ENCODE peak calls at places on chromosomes 7 and 10, in five cellular contexts. U is body of pancreas, R is A549, J is astrocyte, A is dorsolateral prefrontal cortex. Y is an unnamed sample.

GRCh38 chr7:16564909-16565426 is 38.3 kb downstream of the LRRC72 start:
- DNase-seq in U (peak), R (peak), J (peak), A (no peak), Y (peak)

GRCh38 chr10:905503-905902 is 26.0 kb downstream of the LARP4B start:
- DNase-seq in U (no peak), R (no peak), J (no peak), A (no peak), Y (peak)

GRCh38 chr10:30384791-30385201 is 35.7 kb upstream of the MTPAP start:
- DNase-seq in U (peak), R (peak), J (peak), A (no peak), Y (peak)

GRCh38 chr7:12322287-12322902 is 81.3 kb downstream of the VWDE start:
- DNase-seq in U (no peak), R (peak), J (peak), A (no peak), Y (peak)

GRCh38 chr10:49585387-49585786 is 24.7 kb upstream of the SLC18A3 start:
- DNase-seq in U (no peak), R (no peak), J (no peak), A (no peak), Y (peak)

GRCh38 chr7:37031571-37032257 is 307.4 kb upstream of the AOAH start:
- DNase-seq in U (peak), R (peak), J (peak), A (peak), Y (peak)

GRCh38 chr7:96833701-96834453 is 124.2 kb upstream of the SEM1 start:
- DNase-seq in U (no peak), R (no peak), J (no peak), A (no peak), Y (peak)

GRCh38 chr7:44891791-44892190 is 6.5 kb upstream of the PURB start:
- DNase-seq in U (no peak), R (no peak), J (no peak), A (no peak), Y (no peak)

GRCh38 chr7:73704640-73705550 is 14.6 kb downstream of the STX1A start:
- DNase-seq in U (no peak), R (peak), J (peak), A (no peak), Y (peak)

GRCh38 chr7:118870187-118870586 is 645.7 kb downstream of the ANKRD7 start:
- DNase-seq in U (no peak), R (peak), J (no peak), A (no peak), Y (no peak)

GRCh38 chr7:129875745-129876411 is 76.9 kb downstream of the UBE2H start:
- DNase-seq in U (no peak), R (peak), J (peak), A (no peak), Y (peak)

GRCh38 chr10:126398383-126398743 is 10.1 kb upstream of the ADAM12 start:
- DNase-seq in U (no peak), R (no peak), J (no peak), A (no peak), Y (no peak)

GRCh38 chr7:45624392-45624760 is 50.2 kb downstream of the ADCY1 start:
- DNase-seq in U (no peak), R (no peak), J (no peak), A (no peak), Y (no peak)

GRCh38 chr10:70714245-70714644 is 41.9 kb downstream of the ADAMTS14 start:
- DNase-seq in U (no peak), R (no peak), J (no peak), A (peak), Y (no peak)

GRCh38 chr7:73451780-73452398 is 18.3 kb downstream of the FZD9 start:
- DNase-seq in U (peak), R (peak), J (peak), A (no peak), Y (peak)

GRCh38 chr10:86815035-86815617 is 58.7 kb downstream of the BMPR1A start:
- DNase-seq in U (no peak), R (no peak), J (peak), A (no peak), Y (peak)

GRCh38 chr7:12436896-12437535 is 33.4 kb upstream of the VWDE start:
- DNase-seq in U (peak), R (peak), J (peak), A (no peak), Y (peak)

GRCh38 chr10:48452879-48453412 is 146.5 kb downstream of the MAPK8 start:
- DNase-seq in U (no peak), R (no peak), J (no peak), A (no peak), Y (no peak)

GRCh38 chr10:128553755-128554154 is 427.5 kb upstream of the MKI67 start:
- DNase-seq in U (no peak), R (no peak), J (no peak), A (no peak), Y (no peak)

GRCh38 chr10:113859261-113859660 is 4.8 kb downstream of the NHLRC2 start:
- DNase-seq in U (no peak), R (no peak), J (no peak), A (no peak), Y (no peak)

GRCh38 chr10:70742537-70743429 is 42.4 kb downstream of the TBATA start:
- DNase-seq in U (peak), R (no peak), J (peak), A (no peak), Y (peak)

GRCh38 chr10:71561003-71561577 is 158.5 kb downstream of the C10orf105 start:
- DNase-seq in U (no peak), R (no peak), J (no peak), A (no peak), Y (no peak)

GRCh38 chr7:128350708-128351295 is 7.1 kb upstream of the RBM28 start:
- DNase-seq in U (no peak), R (no peak), J (no peak), A (no peak), Y (no peak)

GRCh38 chr7:12771378-12771877 is 84.0 kb downstream of the ARL4A start:
- DNase-seq in U (peak), R (no peak), J (peak), A (peak), Y (peak)

GRCh38 chr7:86949052-86949778 is 110.2 kb downstream of the ELAPOR2 start:
- DNase-seq in U (no peak), R (no peak), J (no peak), A (no peak), Y (no peak)

GRCh38 chr10:22268503-22268902 is 47.7 kb upstream of the COMMD3 start:
- DNase-seq in U (no peak), R (no peak), J (no peak), A (no peak), Y (no peak)

GRCh38 chr7:139362302-139362701 is 2.6 kb downstream of the LUC7L2 start:
- DNase-seq in U (no peak), R (no peak), J (peak), A (no peak), Y (peak)

GRCh38 chr7:7175075-7175695 is 7.2 kb upstream of the C1GALT1 start:
- DNase-seq in U (no peak), R (no peak), J (no peak), A (no peak), Y (no peak)

GRCh38 chr10:80405636-80406035 is 2.7 kb upstream of the PRXL2A start:
- DNase-seq in U (no peak), R (no peak), J (no peak), A (no peak), Y (no peak)

GRCh38 chr7:129990403-129991192 is 37.8 kb upstream of the UBE2H start:
- DNase-seq in U (no peak), R (no peak), J (peak), A (no peak), Y (no peak)

GRCh38 chr7:66697451-66698438 is 42.8 kb upstream of the RABGEF1 start:
- DNase-seq in U (no peak), R (no peak), J (peak), A (peak), Y (peak)

GRCh38 chr7:107021600-107021999 is 22.9 kb upstream of the PRKAR2B start:
- DNase-seq in U (no peak), R (no peak), J (no peak), A (no peak), Y (no peak)

GRCh38 chr7:86747698-86748097 is 104.0 kb downstream of the GRM3 start:
- DNase-seq in U (no peak), R (no peak), J (no peak), A (no peak), Y (no peak)

GRCh38 chr10:60943372-60944158 is 420 bp downstream of the RHOBTB1 start:
- DNase-seq in U (peak), R (peak), J (peak), A (peak), Y (peak)

GRCh38 chr7:23011222-23011924 is 2.6 kb downstream of the HYCC1 start:
- DNase-seq in U (no peak), R (no peak), J (no peak), A (no peak), Y (no peak)
- TF ChIP-seq CTCF in U (no peak), R (no peak), J (no peak), A (no peak), Y (no peak)

GRCh38 chr7:114082934-114083647 is 164.3 kb upstream of the PPP1R3A start:
- DNase-seq in U (peak), R (no peak), J (no peak), A (no peak), Y (peak)

GRCh38 chr7:114082567-114082933 is 163.7 kb upstream of the PPP1R3A start:
- DNase-seq in U (peak), R (no peak), J (no peak), A (no peak), Y (no peak)

GRCh38 chr7:114084381-114085312 is 165.8 kb upstream of the PPP1R3A start:
- DNase-seq in U (peak), R (no peak), J (peak), A (no peak), Y (peak)

GRCh38 chr7:114085313-114085591 is 166.4 kb upstream of the PPP1R3A start:
- DNase-seq in U (no peak), R (no peak), J (no peak), A (no peak), Y (no peak)

DNA sequence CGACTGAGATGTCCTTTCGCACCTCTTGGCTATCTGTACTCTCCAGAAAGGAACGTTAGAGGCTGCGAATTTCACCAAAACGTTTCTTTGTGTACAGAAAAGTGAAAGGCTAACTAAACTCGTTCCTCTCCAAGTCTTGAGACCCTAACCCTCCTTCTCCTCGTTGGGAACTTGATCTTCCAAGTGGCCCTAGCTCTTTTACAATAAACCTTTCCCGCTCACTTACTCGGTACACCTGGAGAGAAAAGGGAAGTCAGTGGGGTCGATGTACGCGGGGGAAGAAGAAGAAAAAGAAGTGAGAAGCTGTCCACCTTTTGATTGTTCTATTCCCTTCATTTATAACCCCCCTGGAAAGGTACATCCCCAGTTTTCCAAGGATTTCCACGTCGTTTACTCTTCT is 164.9 kb upstream of the PPP1R3A start:
- DNase-seq in U (no peak), R (no peak), J (no peak), A (no peak), Y (no peak)
- H3K4me3 ChIP-seq in U (no peak), R (no peak), J (no peak), A (peak), Y (no peak)

GRCh38 chr7:41974835-41975234 is 262.2 kb downstream of the GLI3 start:
- DNase-seq in U (no peak), R (no peak), J (no peak), A (no peak), Y (no peak)
- TF ChIP-seq CTCF in U (no peak), R (no peak), J (no peak), A (no peak), Y (no peak)

GRCh38 chr7:102044984-102045673 is 227.7 kb downstream of the CUX1 start:
- DNase-seq in U (peak), R (no peak), J (peak), A (peak), Y (peak)
- H3K4me3 ChIP-seq in U (no peak), R (no peak), J (peak), A (peak), Y (peak)

GRCh38 chr10:90674927-90675326 is 182.9 kb downstream of the HTR7 start:
- DNase-seq in U (no peak), R (no peak), J (peak), A (no peak), Y (peak)

GRCh38 chr10:90674461-90674860 is 183.4 kb downstream of the HTR7 start:
- DNase-seq in U (no peak), R (no peak), J (no peak), A (no peak), Y (no peak)

GRCh38 chr10:90675621-90676020 is 182.2 kb downstream of the HTR7 start:
- DNase-seq in U (no peak), R (no peak), J (peak), A (no peak), Y (peak)
- TF ChIP-seq CTCF in U (no peak), R (no peak), J (no peak), A (no peak), Y (no peak)

DNA sequence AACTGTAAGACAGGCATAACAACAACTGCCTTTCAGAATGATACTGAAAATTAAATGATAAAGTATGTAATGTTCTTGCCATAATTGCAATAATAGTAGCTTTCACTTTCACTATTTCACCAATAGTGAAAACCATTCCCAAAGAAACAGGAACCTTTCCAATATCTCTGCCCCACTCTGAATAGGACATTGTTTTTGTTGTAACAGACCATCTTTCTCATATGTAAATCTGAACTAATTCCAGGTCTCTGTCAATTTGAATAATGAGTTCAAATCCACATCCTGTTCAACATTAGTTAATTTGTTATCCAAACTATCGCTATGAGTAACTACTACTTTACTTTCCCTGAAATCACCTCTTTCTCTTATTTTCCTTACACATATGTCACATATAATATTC is 148.0 kb downstream of the LRRN3 start:
- DNase-seq in U (no peak), R (no peak), J (peak), A (no peak), Y (peak)
- H3K4me3 ChIP-seq in U (no peak), R (no peak), J (no peak), A (peak), Y (peak)